ENCODE peak calls at places on chromosomes 2 and 18, in seven cellular contexts. U is GM23248, J is endodermal cell, D is colonic mucosa, M is neural progenitor cell, V is K562, L is fibroblast of lung. S is an unnamed sample.

GRCh38 chr2:39667142-39667880 is 1.6 kb downstream of the TMEM178A start:
- DNase-seq in L (no peak), V (no peak), U (no peak), J (no peak), D (no peak), M (no peak), S (no peak)

GRCh38 chr2:172273910-172274571 is 153.3 kb upstream of the ITGA6 start:
- DNase-seq in J (no peak), L (no peak), D (no peak), M (no peak), U (no peak), V (no peak), S (no peak)

GRCh38 chr2:98669675-98670074 is 61.3 kb downstream of the MGAT4A start:
- DNase-seq in M (no peak), U (no peak), V (no peak), D (no peak), L (peak; percentile 4), J (no peak), S (no peak)

GRCh38 chr18:43486462-43486861 is 209.2 kb upstream of the SYT4 start:
- DNase-seq in J (peak; percentile 57), M (peak; percentile 55), L (peak; percentile 1), D (no peak), V (no peak), U (peak; percentile 1), S (peak; percentile 1)

GRCh38 chr2:171553858-171554257 is 31.6 kb downstream of the CYBRD1 start:
- DNase-seq in U (no peak), L (peak; percentile 13), D (no peak), M (no peak), J (peak; percentile 46), V (peak; percentile 85), S (no peak)

GRCh38 chr2:111119004-111119846 is 1.5 kb upstream of the BCL2L11 start:
- DNase-seq in D (peak; percentile 67), U (peak; percentile 24), V (no peak), L (peak; percentile 15), J (peak; percentile 73), M (peak; percentile 44), S (no peak)

GRCh38 chr18:63004466-63005089 is 289.2 kb downstream of the PHLPP1 start:
- DNase-seq in U (no peak), M (no peak), J (no peak), V (no peak), D (no peak), L (no peak), S (no peak)

GRCh38 chr2:124018894-124019293 is 6.2 kb upstream of the CNTNAP5 start:
- DNase-seq in M (no peak), V (no peak), J (no peak), D (no peak), U (peak; percentile 1), L (no peak), S (no peak)

GRCh38 chr2:136136921-136137320 is 19.0 kb upstream of the CXCR4 start:
- DNase-seq in M (no peak), U (no peak), L (no peak), D (no peak), J (peak; percentile 68), V (no peak), S (no peak)

GRCh38 chr2:71804251-71804650 is 343.4 kb downstream of the CYP26B1 start:
- DNase-seq in M (no peak), V (no peak), J (peak; percentile 33), U (peak; percentile 56), D (no peak), L (no peak), S (no peak)

GRCh38 chr2:207830778-207831549 is 61.3 kb upstream of the FZD5 start:
- DNase-seq in D (no peak), L (no peak), V (peak; percentile 46), J (no peak), M (no peak), U (no peak), S (no peak)

GRCh38 chr2:141911485-141912066 is 219.2 kb downstream of the LRP1B start:
- DNase-seq in L (peak; percentile 42), M (peak; percentile 75), D (no peak), U (no peak), V (no peak), J (peak; percentile 83), S (peak; percentile 40)

GRCh38 chr2:33859791-33860461 is 260.8 kb upstream of the FAM98A start:
- DNase-seq in L (no peak), J (no peak), U (no peak), D (no peak), M (no peak), V (no peak), S (no peak)

GRCh38 chr2:176639016-176639343 is 369.7 kb downstream of the MTX2 start:
- DNase-seq in U (no peak), M (no peak), J (no peak), V (no peak), L (no peak), D (no peak), S (no peak)

GRCh38 chr2:176636376-176636775 is 367.1 kb downstream of the MTX2 start:
- DNase-seq in L (no peak), M (no peak), J (no peak), D (no peak), U (peak; percentile 32), V (no peak), S (no peak)

GRCh38 chr2:176637134-176637496 is 367.9 kb downstream of the MTX2 start:
- DNase-seq in M (peak; percentile 50), L (no peak), V (no peak), J (no peak), D (no peak), U (peak; percentile 73), S (no peak)

GRCh38 chr2:176638167-176639015 is 369.1 kb downstream of the MTX2 start:
- DNase-seq in U (peak; percentile 91), D (peak; percentile 71), L (peak; percentile 50), V (peak; percentile 78), J (peak; percentile 78), M (peak; percentile 76), S (no peak)

GRCh38 chr2:176637497-176638166 is 368.4 kb downstream of the MTX2 start:
- DNase-seq in L (peak; percentile 18), V (no peak), M (peak; percentile 48), J (peak; percentile 80), D (peak; percentile 48), U (peak; percentile 86), S (no peak)
- H3K9ac ChIP-seq in L (peak overlapping the region; percentile 63), V (no peak overlapping the region), M (no peak overlapping the region), J (peak overlapping the region; percentile 38), D (peak overlapping the region; percentile 44), U (peak overlapping the region; percentile 96), S (peak overlapping the region; percentile 65)

DNA sequence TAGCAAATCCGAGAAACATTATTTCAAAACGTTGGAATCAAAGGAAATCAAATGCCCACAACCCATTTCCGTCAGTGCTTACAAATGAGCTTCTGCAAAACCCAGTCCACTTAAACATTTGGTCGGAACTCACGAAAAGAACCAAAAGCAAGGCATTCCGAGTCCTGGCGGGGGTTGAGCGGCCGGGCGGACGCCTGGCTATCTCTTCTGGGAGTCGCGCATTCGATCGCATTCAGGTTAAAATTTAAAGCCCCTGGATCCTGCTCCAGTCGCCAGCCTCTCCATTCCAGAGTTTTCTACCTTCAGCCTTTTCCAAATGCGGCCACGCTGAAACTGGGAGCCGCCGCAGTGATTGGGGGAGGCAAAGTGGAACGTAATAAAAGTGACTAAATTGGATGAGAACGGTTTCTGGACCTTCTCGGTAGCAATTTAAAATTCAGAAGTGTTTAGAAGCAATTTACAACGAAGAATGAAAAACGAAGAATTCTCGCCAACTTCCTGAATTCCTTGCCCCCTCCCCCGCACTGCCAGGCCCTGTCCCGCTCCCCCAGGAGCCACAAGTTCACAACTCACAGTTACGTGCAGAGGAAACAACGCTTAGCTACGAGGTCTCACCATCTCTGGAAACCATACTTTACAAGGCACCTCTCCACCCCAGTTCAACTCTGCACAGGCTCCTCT is 1.8 kb upstream of the GATA6 start:
- DNase-seq in D (peak; percentile 54), V (no peak), M (peak; percentile 65), L (peak; percentile 61), U (peak; percentile 46), J (peak; percentile 84), S (no peak)
- H3K9ac ChIP-seq in D (peak overlapping the region; percentile 97), V (no peak overlapping the region), M (no peak overlapping the region), L (no peak overlapping the region), U (no peak overlapping the region), J (peak overlapping the region; percentile 99), S (no peak overlapping the region)

DNA sequence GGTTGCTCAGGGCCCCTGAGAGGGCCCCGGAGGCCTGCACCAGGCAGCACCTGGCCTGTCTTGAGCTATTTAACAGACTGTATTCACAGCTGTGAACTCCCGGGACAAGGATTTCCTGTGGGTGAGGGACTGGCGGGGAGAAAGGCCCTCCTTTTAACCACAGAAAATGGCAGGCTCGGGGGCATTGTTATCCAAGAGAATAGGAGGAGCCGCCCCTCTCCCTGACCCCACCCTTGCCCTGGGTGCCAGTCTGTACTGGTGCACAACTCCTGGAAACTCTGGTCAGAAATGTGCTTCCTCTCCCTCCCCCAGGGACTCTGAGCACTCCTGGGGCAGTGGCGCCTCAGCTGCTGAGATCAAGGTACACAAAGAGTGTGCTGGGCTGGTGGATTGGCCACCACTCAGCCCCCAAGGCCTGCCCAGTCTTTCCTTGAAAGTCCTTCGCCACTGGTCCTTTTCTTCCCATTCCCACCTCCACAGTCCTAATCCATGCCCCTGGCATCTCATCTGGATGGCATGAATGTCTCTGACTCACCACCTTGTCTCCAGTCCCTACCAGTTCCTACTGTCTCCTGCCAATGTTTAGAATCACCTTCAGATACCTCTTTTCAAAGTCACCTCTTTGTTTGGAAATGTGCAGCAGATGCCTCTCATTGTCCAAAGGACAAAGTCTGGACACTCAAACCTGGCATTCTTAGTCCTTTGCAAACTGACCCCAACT is 19.6 kb upstream of the EPAS1 start:
- DNase-seq in D (no peak), V (no peak), M (no peak), L (no peak), U (peak; percentile 23), J (peak; percentile 35), S (no peak)
- H3K9ac ChIP-seq in D (no peak overlapping the region), V (no peak overlapping the region), M (no peak overlapping the region), L (no peak overlapping the region), U (no peak overlapping the region), J (no peak overlapping the region), S (no peak overlapping the region)

GRCh38 chr18:35172009-35172408 is 68.8 kb upstream of the ZNF397 start:
- DNase-seq in L (no peak), V (no peak), D (no peak), M (no peak), J (no peak), U (no peak), S (no peak)
- H3K9ac ChIP-seq in L (no peak overlapping the region), V (no peak overlapping the region), D (no peak overlapping the region), M (no peak overlapping the region), J (no peak overlapping the region), U (no peak overlapping the region), S (no peak overlapping the region)

S was measured in NT2/D1.